ENCODE peak calls at places on chromosomes 3 and 15, in seven cellular contexts. J is GM06990, N is heart left ventricle, H is AG04449, O is astrocyte, D is WTC11, G is stomach. Z is an unnamed sample.

GRCh38 chr3:31974454-31974853 is 6.6 kb downstream of the OSBPL10 start:
- DNase-seq in J (no peak), N (no peak), H (no peak), O (peak), D (no peak), G (no peak), Z (no peak)

GRCh38 chr3:183987014-183987600 is 30.6 kb downstream of the ABCC5 start:
- DNase-seq in J (no peak), N (no peak), H (no peak), O (no peak), D (no peak), G (no peak), Z (no peak)

GRCh38 chr3:9902372-9903237 is at the start of gene IL17RE:
- DNase-seq in J (no peak), N (no peak), H (no peak), O (no peak), D (peak), G (peak), Z (peak)

GRCh38 chr3:152849996-152850578 is 15.2 kb downstream of the P2RY1 start:
- DNase-seq in J (no peak), N (no peak), H (no peak), O (no peak), D (no peak), G (no peak), Z (no peak)

GRCh38 chr15:35561308-35561707 is 15.3 kb upstream of the DPH6 start:
- DNase-seq in J (no peak), N (no peak), H (no peak), O (no peak), D (no peak), G (no peak), Z (no peak)

GRCh38 chr15:100973351-100974034 is 54.3 kb downstream of the LRRK1 start:
- DNase-seq in J (no peak), N (no peak), H (no peak), O (no peak), D (peak), G (no peak), Z (no peak)

GRCh38 chr3:171204942-171205341 is 178.4 kb upstream of the SLC2A2 start:
- DNase-seq in J (no peak), N (no peak), H (no peak), O (no peak), D (no peak), G (no peak), Z (no peak)

GRCh38 chr3:184757010-184757651 is 45.3 kb upstream of the MAGEF1 start:
- DNase-seq in J (no peak), N (peak), H (peak), O (peak), D (no peak), G (peak), Z (no peak)

GRCh38 chr3:10950476-10951294 is 41.9 kb upstream of the SLC6A1 start:
- DNase-seq in J (no peak), N (no peak), H (no peak), O (peak), D (peak), G (no peak), Z (no peak)

GRCh38 chr3:193830791-193831191 is 237.8 kb downstream of the OPA1 start:
- DNase-seq in J (no peak), N (no peak), H (no peak), O (peak), D (no peak), G (no peak), Z (no peak)

GRCh38 chr3:117919611-117920010 is 1115.0 kb downstream of the IGSF11 start:
- DNase-seq in J (no peak), N (no peak), H (no peak), O (no peak), D (no peak), G (no peak), Z (no peak)

GRCh38 chr15:44623178-44623577 is 40.3 kb downstream of the SPG11 start:
- DNase-seq in J (no peak), N (no peak), H (no peak), O (no peak), D (no peak), G (no peak), Z (no peak)

GRCh38 chr3:181329024-181329423 is 339.5 kb upstream of the DNAJC19 start:
- DNase-seq in J (no peak), N (no peak), H (no peak), O (no peak), D (no peak), G (no peak), Z (no peak)

GRCh38 chr15:51731549-51732267 is 5.7 kb downstream of the LYSMD2 start:
- DNase-seq in J (peak), N (peak), H (peak), O (peak), D (no peak), G (peak), Z (no peak)

GRCh38 chr3:71389911-71390573 is 193.5 kb downstream of the FOXP1 start:
- DNase-seq in J (no peak), N (peak), H (no peak), O (peak), D (no peak), G (peak), Z (peak)

GRCh38 chr3:134326760-134327593 is 47.3 kb downstream of the AMOTL2 start:
- DNase-seq in J (no peak), N (no peak), H (peak), O (peak), D (peak), G (no peak), Z (peak)

GRCh38 chr3:114451561-114452018 is 157.8 kb downstream of the TIGIT start:
- DNase-seq in J (no peak), N (peak), H (no peak), O (peak), D (no peak), G (peak), Z (no peak)

GRCh38 chr15:58477228-58477627 is 45.4 kb downstream of the LIPC start:
- DNase-seq in J (no peak), N (no peak), H (no peak), O (no peak), D (no peak), G (no peak), Z (no peak)

GRCh38 chr3:88632226-88632625 is 475.2 kb upstream of the EPHA3 start:
- DNase-seq in J (no peak), N (no peak), H (no peak), O (no peak), D (no peak), G (no peak), Z (no peak)

GRCh38 chr3:99686955-99687612 is 48.7 kb downstream of the COL8A1 start:
- DNase-seq in J (no peak), N (peak), H (no peak), O (no peak), D (peak), G (peak), Z (peak)

GRCh38 chr15:96160269-96160668 is 170.2 kb upstream of the NR2F2 start:
- DNase-seq in J (no peak), N (peak), H (no peak), O (peak), D (no peak), G (peak), Z (peak)

GRCh38 chr3:28645149-28645548 is 296.5 kb upstream of the AZI2 start:
- DNase-seq in J (no peak), N (no peak), H (no peak), O (no peak), D (no peak), G (no peak), Z (no peak)

GRCh38 chr3:64645236-64645635 is 42.6 kb downstream of the ADAMTS9 start:
- DNase-seq in J (no peak), N (no peak), H (no peak), O (peak), D (no peak), G (no peak), Z (no peak)

GRCh38 chr3:178665747-178666146 is 129.5 kb downstream of the KCNMB2 start:
- DNase-seq in J (no peak), N (peak), H (no peak), O (no peak), D (no peak), G (no peak), Z (no peak)

GRCh38 chr3:113697192-113698090 is 999 bp upstream of the USF3 start:
- DNase-seq in J (peak), N (no peak), H (no peak), O (no peak), D (peak), G (no peak), Z (no peak)

GRCh38 chr3:36843065-36844051 is 79.0 kb upstream of the DCLK3 start:
- DNase-seq in J (no peak), N (no peak), H (no peak), O (peak), D (peak), G (no peak), Z (no peak)

GRCh38 chr15:81098884-81099601 is 35.0 kb upstream of the CFAP161 start:
- DNase-seq in J (no peak), N (peak), H (no peak), O (no peak), D (no peak), G (no peak), Z (peak)

GRCh38 chr3:47419083-47420043 is 38.5 kb downstream of the PTPN23 start:
- DNase-seq in J (no peak), N (no peak), H (no peak), O (no peak), D (no peak), G (no peak), Z (no peak)
- TF ChIP-seq CTCF in J (no peak), N (no peak), H (no peak), O (no peak), D (no peak), G (no peak), Z (no peak)

GRCh38 chr3:106862067-106862466 is 515.2 kb upstream of the CCDC54 start:
- DNase-seq in J (no peak), N (no peak), H (peak), O (peak), D (no peak), G (no peak), Z (no peak)
- TF ChIP-seq CTCF in J (no peak), N (peak), H (peak), O (peak), D (no peak), G (no peak), Z (no peak)

GRCh38 chr3:119420196-119420595 is 43.2 kb downstream of the TMEM39A start:
- DNase-seq in J (no peak), N (no peak), H (no peak), O (no peak), D (no peak), G (no peak), Z (no peak)
- TF ChIP-seq CTCF in J (no peak), N (no peak), H (peak), O (no peak), D (no peak), G (no peak), Z (no peak)

DNA sequence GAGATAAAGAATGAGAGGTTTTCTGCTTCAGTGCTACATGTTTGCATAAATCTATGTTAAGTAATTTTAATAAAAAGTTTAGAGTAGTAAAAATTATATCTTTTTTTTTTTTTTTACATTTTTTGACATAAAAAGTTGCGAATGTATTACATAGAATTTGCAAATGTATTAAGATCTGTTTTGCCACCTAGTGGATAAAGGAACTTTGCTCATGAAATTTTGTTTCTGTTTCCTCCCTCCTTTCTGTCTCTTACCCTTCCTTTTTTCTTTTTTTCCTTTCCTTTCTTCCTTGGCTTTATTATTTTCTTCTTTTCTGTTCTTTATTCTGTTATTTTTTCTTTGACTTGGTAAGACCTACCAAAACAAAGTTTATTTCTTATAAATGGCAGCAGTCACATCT is 58.5 kb upstream of the UTS2B start:
- DNase-seq in J (no peak), N (no peak), H (no peak), O (no peak), D (no peak), G (no peak), Z (no peak)
- TF ChIP-seq CTCF in J (peak), N (peak), H (no peak), O (peak), D (no peak), G (no peak), Z (no peak)

GRCh38 chr3:167396075-167396474 is 16.0 kb upstream of the ZBBX start:
- DNase-seq in J (no peak), N (no peak), H (no peak), O (no peak), D (no peak), G (no peak), Z (no peak)

GRCh38 chr3:167394003-167394402 is 13.9 kb upstream of the ZBBX start:
- DNase-seq in J (no peak), N (no peak), H (no peak), O (no peak), D (no peak), G (no peak), Z (no peak)
- TF ChIP-seq CTCF in J (no peak), N (no peak), H (no peak), O (no peak), D (no peak), G (no peak), Z (no peak)